ENCODE peak calls at places on chromosomes 6 and 20, in seven cellular contexts. B, H, E, Y, P, R and F are unnamed samples.
A peak's percentile ranks its signal among the peaks of the same experiment; 100 is the strongest.

GRCh38 chr6:137729866-137730629 is 137.0 kb upstream of the TNFAIP3 start:
- DNase-seq in B (no peak), H (no peak), E (no peak), Y (no peak), P (no peak), R (no peak), F (no peak)

GRCh38 chr6:73523434-73524123 is 2.7 kb upstream of the EEF1A1 start:
- DNase-seq in B (peak; percentile 60), H (peak; percentile 73), E (no peak), Y (peak; percentile 76), P (peak; percentile 82), R (peak; percentile 82), F (no peak)

GRCh38 chr6:135871296-135871695 is 19.8 kb downstream of the PDE7B start:
- DNase-seq in B (no peak), H (no peak), E (no peak), Y (no peak), P (no peak), R (no peak), F (no peak)

GRCh38 chr6:93801101-93801847 is 381.9 kb upstream of the EPHA7 start:
- DNase-seq in B (no peak), H (no peak), E (no peak), Y (peak; percentile 77), P (no peak), R (no peak), F (no peak)

GRCh38 chr6:21377356-21377755 is 216.2 kb upstream of the SOX4 start:
- DNase-seq in B (no peak), H (no peak), E (no peak), Y (no peak), P (no peak), R (no peak), F (no peak)

GRCh38 chr6:110415297-110415916 is at the start of gene DDO:
- DNase-seq in B (no peak), H (peak; percentile 95), E (no peak), Y (no peak), P (peak; percentile 92), R (peak; percentile 89), F (no peak)

GRCh38 chr20:37413354-37413753 is 67.4 kb downstream of the SRC start:
- DNase-seq in B (no peak), H (no peak), E (no peak), Y (peak; percentile 47), P (no peak), R (no peak), F (no peak)

GRCh38 chr6:85163553-85163952 is 286.3 kb upstream of the NT5E start:
- DNase-seq in B (no peak), H (no peak), E (no peak), Y (no peak), P (no peak), R (no peak), F (no peak)

GRCh38 chr6:90414352-90414751 is 117.7 kb upstream of the BACH2 start:
- DNase-seq in B (no peak), H (no peak), E (no peak), Y (no peak), P (no peak), R (no peak), F (no peak)

GRCh38 chr6:97774973-97775372 is 492.0 kb upstream of the MMS22L start:
- DNase-seq in B (no peak), H (no peak), E (no peak), Y (no peak), P (no peak), R (no peak), F (no peak)

GRCh38 chr6:47321582-47321981 is 11.9 kb upstream of the TNFRSF21 start:
- DNase-seq in B (no peak), H (no peak), E (no peak), Y (no peak), P (no peak), R (no peak), F (no peak)

GRCh38 chr6:165439928-165440554 is 130.6 kb upstream of the C6orf118 start:
- DNase-seq in B (peak; percentile 41), H (no peak), E (no peak), Y (peak; percentile 80), P (no peak), R (no peak), F (no peak)

GRCh38 chr6:1596088-1596852 is 13.4 kb upstream of the FOXC1 start:
- DNase-seq in B (peak; percentile 64), H (no peak), E (no peak), Y (peak; percentile 82), P (peak; percentile 76), R (peak; percentile 72), F (no peak)

GRCh38 chr6:111686249-111686997 is 80.7 kb upstream of the TRAF3IP2 start:
- DNase-seq in B (peak; percentile 24), H (no peak), E (no peak), Y (peak; percentile 38), P (no peak), R (peak; percentile 63), F (no peak)

GRCh38 chr6:98945311-98946005 is 2.3 kb downstream of the FBXL4 start:
- DNase-seq in B (no peak), H (no peak), E (no peak), Y (no peak), P (no peak), R (no peak), F (no peak)

GRCh38 chr6:98944598-98945011 is 3.1 kb downstream of the FBXL4 start:
- DNase-seq in B (peak; percentile 2), H (no peak), E (no peak), Y (no peak), P (no peak), R (no peak), F (no peak)

GRCh38 chr6:98947411-98948292 is at the start of gene FBXL4:
- DNase-seq in B (peak; percentile 87), H (peak; percentile 88), E (no peak), Y (peak; percentile 95), P (peak; percentile 92), R (peak; percentile 90), F (peak; percentile 51)

GRCh38 chr6:98946877-98947410 is 802 bp downstream of the FBXL4 start:
- DNase-seq in B (no peak), H (no peak), E (no peak), Y (no peak), P (no peak), R (peak; percentile 54), F (peak; percentile 19)

GRCh38 chr6:98946266-98946817 is 1.4 kb downstream of the FBXL4 start:
- DNase-seq in B (no peak), H (no peak), E (no peak), Y (no peak), P (no peak), R (no peak), F (no peak)
- H3K4me3 ChIP-seq in B (peak overlapping the region; percentile 56), H (peak overlapping the region; percentile 100), E (peak overlapping the region; percentile 90), Y (peak overlapping the region; percentile 85), P (peak overlapping the region; percentile 58), R (no peak overlapping the region), F (peak overlapping the region; percentile 94)

GRCh38 chr6:52285174-52286068 is 879 bp upstream of the MCM3 start:
- DNase-seq in B (peak; percentile 60), H (no peak), E (no peak), Y (peak; percentile 28), P (no peak), R (no peak), F (no peak)

GRCh38 chr6:52286798-52287432 is 2.4 kb upstream of the MCM3 start:
- DNase-seq in B (peak; percentile 90), H (peak; percentile 79), E (no peak), Y (peak; percentile 85), P (peak; percentile 76), R (no peak), F (no peak)

GRCh38 chr6:52283111-52283510 is 1.4 kb downstream of the MCM3 start:
- DNase-seq in B (no peak), H (no peak), E (no peak), Y (no peak), P (no peak), R (no peak), F (no peak)

GRCh38 chr6:52284131-52284459 is 447 bp downstream of the MCM3 start:
- DNase-seq in B (peak; percentile 74), H (peak; percentile 67), E (no peak), Y (peak; percentile 93), P (peak; percentile 68), R (no peak), F (no peak)

DNA sequence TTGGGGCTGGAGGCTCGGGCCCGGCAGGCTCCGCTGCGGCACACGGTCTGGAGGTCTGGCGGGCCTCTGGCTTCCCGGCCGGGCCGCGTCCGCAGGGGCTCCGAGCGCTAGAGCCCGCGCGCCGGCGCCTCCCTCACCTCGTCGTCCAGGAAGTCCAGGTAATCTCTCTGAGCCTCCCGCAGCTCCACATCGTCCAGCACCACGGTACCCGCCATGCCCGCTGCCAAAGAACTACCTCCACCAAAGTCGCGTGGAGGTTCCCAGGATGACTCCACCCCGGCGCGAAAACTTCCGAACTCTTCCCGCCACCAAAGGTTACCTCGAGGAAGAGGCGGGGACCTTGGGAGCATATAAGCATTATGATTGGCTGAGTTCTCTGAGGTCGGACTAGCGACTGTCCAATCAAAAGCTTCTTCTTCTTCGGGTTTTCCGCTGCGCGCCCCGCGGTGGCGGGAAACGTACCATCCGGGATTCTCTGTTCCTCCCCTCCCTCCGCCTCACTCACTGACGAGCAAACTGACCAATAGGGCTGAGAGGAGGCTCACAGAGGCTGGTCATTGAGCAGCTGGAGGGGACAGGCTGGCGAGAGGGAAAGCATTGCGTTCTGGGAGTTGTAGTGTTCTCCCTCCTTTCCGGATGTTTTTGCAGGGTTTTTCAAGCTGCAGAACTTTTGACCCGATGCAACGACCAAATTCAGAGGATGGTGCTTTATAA is at the start of gene MCM3:
- DNase-seq in B (peak; percentile 100), H (peak; percentile 99), E (peak; percentile 100), Y (peak; percentile 100), P (peak; percentile 99), R (peak; percentile 96), F (peak; percentile 99)
- TF ChIP-seq CTCF in B (no peak), H (no peak), E (peak; percentile 26), Y (no peak), P (no peak), R (peak; percentile 2), F (no peak)

DNA sequence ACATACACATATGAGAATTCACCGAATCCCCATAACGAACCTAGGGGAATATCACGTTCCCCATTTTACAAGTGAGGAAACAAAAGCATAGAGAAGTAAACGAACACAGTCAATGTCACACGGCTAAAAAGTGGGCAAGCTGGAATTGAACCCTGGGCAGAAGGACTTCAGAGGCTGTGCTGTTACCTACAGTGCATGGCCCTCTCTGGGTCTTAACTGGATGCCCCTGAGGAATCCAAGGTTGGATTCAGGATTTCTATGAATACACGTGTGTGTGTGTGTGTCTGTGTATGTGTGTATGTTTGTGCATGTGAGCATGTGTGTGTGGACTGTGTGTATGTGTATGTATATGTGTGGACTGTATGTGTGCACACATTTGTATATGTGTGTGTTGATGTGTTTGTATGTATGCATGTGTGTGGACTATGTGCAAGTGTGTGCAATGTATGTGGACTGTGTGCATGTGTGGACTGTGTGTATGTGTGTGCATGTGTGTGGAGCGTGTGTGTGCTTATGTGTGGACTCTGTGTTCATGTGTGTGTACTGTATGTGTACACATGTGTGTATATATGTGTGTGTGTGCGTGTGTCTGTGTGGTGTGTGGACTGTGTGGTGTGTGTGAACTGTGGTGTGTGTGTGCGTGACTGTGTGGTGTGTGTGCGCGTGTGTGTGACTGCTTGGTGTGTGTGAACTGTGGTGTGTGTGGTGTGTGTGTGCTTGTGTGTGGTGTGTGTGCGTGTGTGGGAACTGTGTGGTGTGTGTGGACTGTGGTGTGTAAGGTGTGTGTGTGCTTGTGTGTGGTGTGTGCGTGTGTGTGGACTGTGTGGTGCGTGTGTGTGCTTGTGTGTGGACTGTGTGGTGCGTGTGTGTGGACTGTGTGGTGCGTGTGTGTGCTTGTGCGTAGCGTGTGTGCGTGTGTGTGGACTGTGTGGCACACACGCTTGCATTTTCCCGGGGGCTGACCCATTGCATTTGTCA is 49.0 kb downstream of the HNF4A start:
- DNase-seq in B (no peak), H (no peak), E (no peak), Y (no peak), P (no peak), R (peak; percentile 12), F (no peak)
- H3K4me3 ChIP-seq in B (no peak overlapping the region), H (no peak overlapping the region), E (no peak overlapping the region), Y (no peak overlapping the region), P (no peak overlapping the region), R (no peak overlapping the region), F (no peak overlapping the region)

GRCh38 chr6:170552765-170553685 is at the start of gene PSMB1:
- DNase-seq in B (peak; percentile 97), H (peak; percentile 98), E (peak; percentile 60), Y (peak; percentile 99), P (peak; percentile 97), R (peak; percentile 95), F (peak; percentile 78)
- TF ChIP-seq CTCF in B (no peak), H (no peak), E (no peak), Y (no peak), P (no peak), R (no peak), F (no peak)